ENCODE peak calls at places on chromosomes 5 and 9, in five cellular contexts. E is effector memory CD4-positive, alpha-beta T cell; Z is tibial artery; A is aorta; T is breast epithelium. K is an unnamed sample. For H3K36me3, the result is how much of the 10 kb centered on the place peaks cover.

GRCh38 chr9:138052635-138053320 is 175.2 kb downstream of the CACNA1B start:
- DNase-seq in Z (peak), T (no peak), E (no peak), A (peak), K (no peak)

GRCh38 chr5:151106073-151106472 is 25.2 kb upstream of the TNIP1 start:
- DNase-seq in T (no peak), Z (no peak), E (no peak), A (no peak), K (no peak)

GRCh38 chr9:17926246-17926645 is 347.4 kb downstream of the SH3GL2 start:
- DNase-seq in T (no peak), Z (no peak), A (no peak), E (no peak), K (no peak)

GRCh38 chr5:64632251-64632650 is 58.1 kb upstream of the SHISAL2B start:
- DNase-seq in Z (no peak), A (no peak), E (no peak), T (no peak), K (no peak)

GRCh38 chr9:33051149-33051548 is 25.3 kb downstream of the SMU1 start:
- DNase-seq in E (no peak), A (no peak), T (no peak), Z (no peak), K (no peak)

GRCh38 chr9:134693011-134693410 is 51.4 kb downstream of the COL5A1 start:
- DNase-seq in E (no peak), T (no peak), A (no peak), Z (peak), K (no peak)

GRCh38 chr5:20476016-20476415 is 488.0 kb upstream of the CDH18 start:
- DNase-seq in T (no peak), E (no peak), A (no peak), Z (no peak), K (no peak)

GRCh38 chr9:68775003-68775730 is 70.1 kb downstream of the PIP5K1B start:
- DNase-seq in E (no peak), A (no peak), T (no peak), Z (no peak), K (no peak)

GRCh38 chr5:74953961-74954720 is 88.0 kb upstream of the FAM169A start:
- DNase-seq in Z (no peak), A (no peak), T (no peak), E (no peak), K (no peak)

GRCh38 chr9:106962105-106962504 is 99.1 kb downstream of the ZNF462 start:
- DNase-seq in T (no peak), E (no peak), A (no peak), Z (no peak), K (no peak)

GRCh38 chr9:12961276-12961809 is 186.5 kb downstream of the LURAP1L start:
- DNase-seq in E (no peak), T (no peak), Z (no peak), A (no peak), K (no peak)

GRCh38 chr5:68251386-68251785 is 35.8 kb downstream of the PIK3R1 start:
- DNase-seq in A (peak), E (no peak), Z (no peak), T (no peak), K (no peak)

GRCh38 chr9:120117081-120117480 is 462.9 kb downstream of the CDK5RAP2 start:
- DNase-seq in Z (no peak), A (no peak), T (no peak), E (no peak), K (no peak)

GRCh38 chr5:158431369-158432029 is 572.6 kb upstream of the CLINT1 start:
- DNase-seq in A (no peak), T (no peak), E (no peak), Z (no peak), K (peak)
- H3K27ac ChIP-seq in A (no peak), T (peak), E (no peak), Z (no peak), K (no peak)

DNA sequence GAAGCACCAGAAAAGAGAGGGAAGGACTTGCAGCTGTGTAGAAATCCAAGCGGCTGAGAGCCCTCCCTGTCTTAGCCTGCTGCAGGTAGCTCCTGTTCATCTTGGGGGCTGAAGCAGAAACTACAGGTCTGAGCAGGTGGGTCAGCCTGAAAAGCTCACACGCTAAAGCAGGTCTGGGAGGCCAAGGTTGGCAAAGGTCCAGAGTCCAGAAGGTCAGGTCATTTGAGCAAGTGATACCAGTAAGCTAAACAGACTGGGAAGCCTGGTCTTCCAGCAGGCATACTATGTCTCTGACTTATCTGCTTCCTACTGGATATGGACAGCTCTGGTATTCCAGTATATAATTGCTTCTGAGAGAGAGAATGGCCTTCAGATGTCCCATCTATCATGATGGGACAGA is 26.2 kb downstream of the PTCD2 start:
- DNase-seq in T (no peak), E (no peak), Z (no peak), A (no peak), K (no peak)
- H3K36me3 ChIP-seq in T (under half), E (under half), Z (under half), A (under half), K (under half)

DNA sequence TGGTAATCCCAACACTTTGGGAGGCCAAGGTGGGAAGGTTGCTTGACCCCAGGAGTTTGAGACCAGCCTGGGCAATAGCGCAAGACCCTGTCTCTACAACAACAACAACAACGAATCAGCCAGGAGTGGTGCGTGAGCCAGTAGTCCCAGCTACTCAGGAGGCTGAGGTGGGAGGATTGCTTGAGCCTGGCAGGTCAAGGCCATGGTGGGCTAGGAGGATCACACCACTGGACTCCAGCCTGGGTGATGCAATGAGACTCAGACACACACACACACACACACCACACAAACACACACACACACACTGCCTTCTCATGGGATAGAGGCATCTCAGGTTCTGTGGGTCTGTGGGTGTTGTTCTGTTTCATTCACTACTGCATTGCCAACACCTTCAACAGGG is 115.0 kb downstream of the DCP2 start:
- DNase-seq in E (no peak), T (no peak), A (no peak), Z (no peak), K (no peak)
- H3K27ac ChIP-seq in E (no peak), T (no peak), A (no peak), Z (no peak), K (no peak)

GRCh38 chr5:171309526-171310333 is 682 bp downstream of the TLX3 start:
- DNase-seq in A (no peak), E (no peak), Z (peak), T (no peak), K (peak)
- H3K36me3 ChIP-seq in A (under half), E (under half), Z (under half), T (under half), K (under half)

GRCh38 chr9:37215456-37216229 is 95.3 kb downstream of the ZCCHC7 start:
- DNase-seq in Z (no peak), A (no peak), T (no peak), E (no peak), K (no peak)

GRCh38 chr9:37209431-37210386 is 89.3 kb downstream of the ZCCHC7 start:
- DNase-seq in E (no peak), A (no peak), T (no peak), Z (no peak), K (no peak)

GRCh38 chr9:37217141-37217540 is 96.8 kb downstream of the ZCCHC7 start:
- DNase-seq in E (no peak), T (no peak), A (no peak), Z (no peak), K (no peak)

GRCh38 chr9:37210737-37211523 is 90.6 kb downstream of the ZCCHC7 start:
- DNase-seq in A (no peak), E (no peak), Z (no peak), T (no peak), K (no peak)

GRCh38 chr9:37212435-37212834 is 92.1 kb downstream of the ZCCHC7 start:
- DNase-seq in E (no peak), T (no peak), A (no peak), Z (no peak), K (no peak)
- H3K27ac ChIP-seq in E (no peak), T (no peak), A (no peak), Z (no peak), K (no peak)

GRCh38 chr5:96745844-96746531 is 61.8 kb downstream of the ERAP1 start:
- DNase-seq in E (no peak), T (no peak), A (no peak), Z (no peak), K (no peak)

GRCh38 chr5:96745025-96745424 is 62.7 kb downstream of the ERAP1 start:
- DNase-seq in Z (no peak), T (no peak), E (no peak), A (no peak), K (no peak)

GRCh38 chr5:96743065-96743768 is 64.5 kb downstream of the ERAP1 start:
- DNase-seq in E (no peak), A (no peak), T (no peak), Z (no peak), K (peak)

GRCh38 chr5:96742519-96742918 is 65.2 kb downstream of the ERAP1 start:
- DNase-seq in Z (no peak), T (no peak), A (no peak), E (no peak), K (no peak)

GRCh38 chr5:96743805-96744559 is 63.8 kb downstream of the ERAP1 start:
- DNase-seq in A (no peak), T (no peak), Z (no peak), E (no peak), K (no peak)
- H3K36me3 ChIP-seq in A (under half), T (under half), Z (half or more), E (half or more), K (under half)

DNA sequence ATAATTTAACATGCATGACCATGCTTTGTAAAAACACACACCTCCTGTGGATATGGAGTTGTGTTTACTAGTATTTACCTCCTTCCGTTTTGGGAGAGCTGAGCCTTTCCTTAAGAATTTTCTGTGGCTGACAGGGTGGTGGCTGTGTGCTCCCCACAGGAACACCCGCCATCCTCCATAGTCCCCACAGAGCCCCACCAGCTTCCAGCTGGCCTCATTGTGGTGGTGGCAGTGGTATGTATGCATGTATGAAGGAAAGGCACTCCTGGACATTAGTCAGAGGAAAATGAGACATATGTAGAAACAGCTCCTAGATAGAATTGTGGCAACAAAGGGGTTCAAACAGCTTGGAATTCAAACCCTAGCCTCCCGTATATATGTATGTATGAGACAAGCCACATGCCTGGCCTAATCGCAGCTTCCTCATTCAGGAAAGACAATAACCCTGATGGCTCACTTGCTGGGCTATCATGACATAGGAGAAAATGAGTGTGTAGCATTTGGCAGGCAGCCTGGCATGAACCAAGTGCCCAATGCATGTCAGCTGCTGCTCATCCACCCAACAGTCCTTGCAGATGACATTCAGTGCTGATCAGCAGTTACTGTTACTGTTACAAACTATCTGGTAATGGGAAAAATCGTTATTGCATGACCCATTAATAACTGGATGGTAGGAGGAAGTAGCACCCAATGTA is 459.7 kb downstream of the EBF1 start:
- DNase-seq in A (no peak), T (no peak), Z (no peak), E (no peak), K (no peak)
- H3K27ac ChIP-seq in A (no peak), T (no peak), Z (no peak), E (no peak), K (no peak)

K was measured in colonic mucosa.